ENCODE peak calls at places on chromosomes 12 and 14, in five cellular contexts. P is spleen, H is MCF 10A, M is IMR-90, C is fibroblast of mammary gland. E is an unnamed sample.

GRCh38 chr12:54385251-54385914 is 850 bp upstream of the ZNF385A start:
- DNase-seq in C (no peak), M (no peak), H (no peak), P (peak; percentile 75), E (no peak)

GRCh38 chr14:72562300-72562699 is 331.6 kb downstream of the DPF3 start:
- DNase-seq in P (no peak), C (no peak), H (no peak), M (no peak), E (no peak)

GRCh38 chr14:95322646-95323045 is 2.9 kb upstream of the CLMN start:
- DNase-seq in M (no peak), C (no peak), P (no peak), H (peak; percentile 88), E (no peak)

GRCh38 chr14:94867931-94868597 is 98.2 kb upstream of the GSC start:
- DNase-seq in P (no peak), M (no peak), C (peak; percentile 52), H (peak; percentile 5), E (peak; percentile 18)

GRCh38 chr14:69242311-69243224 is 17.4 kb upstream of the GALNT16 start:
- DNase-seq in P (no peak), M (peak; percentile 74), H (peak; percentile 62), C (peak; percentile 81), E (peak; percentile 64)

GRCh38 chr14:62497708-62498107 is 547.5 kb downstream of the KCNH5 start:
- DNase-seq in C (no peak), M (no peak), P (no peak), H (no peak), E (no peak)

GRCh38 chr12:13101854-13102375 is 1.6 kb downstream of the GSG1 start:
- DNase-seq in C (peak; percentile 63), M (peak; percentile 46), P (no peak), H (peak; percentile 79), E (no peak)

GRCh38 chr12:46371718-46372130 is 849 bp downstream of the SLC38A2 start:
- DNase-seq in C (no peak), M (peak; percentile 44), H (peak; percentile 68), P (peak; percentile 94), E (no peak)

GRCh38 chr12:3698218-3698974 is 54.5 kb downstream of the CRACR2A start:
- DNase-seq in H (peak; percentile 58), C (peak; percentile 97), P (no peak), M (peak; percentile 95), E (peak; percentile 73)

GRCh38 chr14:57487771-57488170 is 5.9 kb downstream of the CCDC198 start:
- DNase-seq in M (peak; percentile 2), H (no peak), P (no peak), C (peak; percentile 68), E (no peak)

DNA sequence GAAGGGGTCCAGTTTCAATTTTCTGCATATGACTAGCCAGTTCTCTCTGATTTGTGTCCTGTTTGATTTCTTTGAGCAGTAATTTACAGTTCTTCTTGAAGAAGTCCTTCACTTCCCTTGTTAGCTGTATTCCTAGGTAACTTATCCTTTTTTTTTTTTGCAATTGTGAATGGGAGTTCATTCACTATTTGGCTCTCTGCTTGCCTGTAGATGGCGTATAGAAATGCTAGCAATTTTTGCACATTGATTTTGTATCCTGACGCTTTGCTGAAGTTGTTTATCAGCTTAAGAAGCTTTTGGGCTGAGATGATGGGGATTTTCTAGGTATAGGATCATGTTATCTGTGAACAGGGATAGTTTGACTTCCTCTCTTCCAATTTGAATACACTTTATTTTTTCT is 77.6 kb upstream of the NID2 start:
- DNase-seq in C (peak; percentile 14), P (no peak), H (no peak), M (no peak), E (no peak)
- TF ChIP-seq CTCF in C (peak; percentile 39), P (no peak), H (no peak), M (peak; percentile 29), E (no peak)

DNA sequence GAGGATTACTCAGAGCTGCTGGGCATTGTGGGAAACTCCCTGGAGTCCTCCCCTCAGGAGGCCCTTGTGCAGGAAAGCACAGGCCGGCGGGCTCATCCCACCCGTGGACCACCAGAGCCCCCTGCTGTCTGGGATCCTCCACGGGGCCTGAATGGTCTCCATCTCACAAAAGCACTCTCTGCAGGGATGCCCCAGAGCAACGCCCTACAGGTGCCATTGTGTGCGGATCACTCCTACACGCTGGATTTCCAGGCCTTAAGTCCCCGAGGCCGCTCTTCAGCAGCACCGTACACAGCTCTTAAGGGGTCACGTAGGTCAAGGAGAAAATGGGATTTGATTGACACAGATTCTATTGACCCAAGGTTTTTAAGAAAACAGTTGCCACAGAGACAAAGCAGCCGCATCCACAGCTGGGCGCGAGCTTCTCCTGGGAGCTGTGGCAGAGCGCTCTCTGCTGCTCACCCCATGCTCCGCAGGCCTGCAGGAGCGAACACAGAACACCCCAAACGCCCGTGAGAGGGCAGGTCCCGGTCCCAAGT is 36.7 kb upstream of the RIMBP2 start:
- DNase-seq in H (no peak), P (no peak), C (no peak), M (no peak), E (no peak)
- TF ChIP-seq CTCF in H (no peak), P (no peak), C (no peak), M (no peak), E (no peak)

GRCh38 chr12:56684745-56685369 is 3.2 kb downstream of the PTGES3 start:
- DNase-seq in M (no peak), H (peak; percentile 24), C (no peak), P (peak; percentile 50), E (no peak)

GRCh38 chr12:56694161-56694560 is 6.1 kb upstream of the PTGES3 start:
- DNase-seq in H (no peak), M (no peak), P (no peak), C (no peak), E (no peak)

GRCh38 chr12:56687225-56688128 is 607 bp downstream of the PTGES3 start:
- DNase-seq in H (peak; percentile 53), P (peak; percentile 94), M (no peak), C (peak; percentile 24), E (no peak)

GRCh38 chr12:56688129-56688845 is at the start of gene PTGES3:
- DNase-seq in H (peak; percentile 99), C (peak; percentile 97), P (peak; percentile 98), M (peak; percentile 96), E (peak; percentile 95)

DNA sequence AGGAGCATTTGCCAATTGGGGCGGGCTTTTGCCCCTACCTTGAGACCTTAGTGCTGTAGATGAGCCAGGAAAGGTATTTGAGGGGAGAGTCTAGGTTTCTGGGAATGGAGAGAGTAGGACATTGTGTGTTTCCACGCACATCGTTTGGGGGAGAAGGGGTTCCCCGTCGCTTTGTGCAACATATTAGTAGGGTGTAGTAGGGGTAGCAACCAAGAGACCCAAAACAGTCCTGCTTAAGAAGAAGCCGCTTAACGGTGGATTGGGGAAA is 696 bp upstream of the PTGES3 start:
- DNase-seq in M (no peak), P (peak; percentile 86), C (no peak), H (no peak), E (no peak)
- TF ChIP-seq CTCF in M (no peak), P (no peak), C (no peak), H (no peak), E (no peak)

DNA sequence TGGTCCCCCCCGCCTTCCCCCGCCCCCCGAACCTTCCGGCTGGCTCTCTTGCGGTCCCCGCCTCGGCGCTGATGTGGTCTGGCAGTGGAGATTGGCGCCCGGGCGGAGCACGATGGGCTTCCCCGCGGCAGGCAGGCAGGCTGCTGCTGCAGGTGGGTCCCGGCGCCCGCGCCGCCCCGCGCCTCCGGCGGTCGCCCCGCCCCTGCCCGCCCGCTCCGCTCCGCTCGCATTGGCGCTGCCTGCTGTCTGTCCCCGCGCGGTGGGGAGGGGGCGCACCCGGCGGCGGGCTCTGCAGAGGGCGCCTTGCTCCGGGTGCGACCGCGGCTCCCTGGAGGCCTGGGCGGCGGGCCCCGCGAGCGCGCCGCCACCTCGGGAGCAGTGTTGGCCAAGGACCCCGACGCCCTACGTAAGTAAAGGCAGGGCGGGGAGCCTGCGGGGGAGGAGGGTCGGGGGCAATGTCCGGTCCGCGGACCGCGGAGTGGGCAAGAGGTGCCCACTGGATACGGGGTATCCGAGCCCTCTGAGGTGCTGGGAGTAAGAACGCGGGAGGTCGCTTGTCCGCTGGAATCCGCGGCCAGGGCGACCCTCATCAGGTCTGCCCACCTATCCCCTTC is at the start of gene AKAP5:
- DNase-seq in H (peak; percentile 16), M (peak; percentile 11), P (peak; percentile 88), C (no peak), E (no peak)
- TF ChIP-seq CTCF in H (no peak), M (no peak), P (no peak), C (no peak), E (no peak)

DNA sequence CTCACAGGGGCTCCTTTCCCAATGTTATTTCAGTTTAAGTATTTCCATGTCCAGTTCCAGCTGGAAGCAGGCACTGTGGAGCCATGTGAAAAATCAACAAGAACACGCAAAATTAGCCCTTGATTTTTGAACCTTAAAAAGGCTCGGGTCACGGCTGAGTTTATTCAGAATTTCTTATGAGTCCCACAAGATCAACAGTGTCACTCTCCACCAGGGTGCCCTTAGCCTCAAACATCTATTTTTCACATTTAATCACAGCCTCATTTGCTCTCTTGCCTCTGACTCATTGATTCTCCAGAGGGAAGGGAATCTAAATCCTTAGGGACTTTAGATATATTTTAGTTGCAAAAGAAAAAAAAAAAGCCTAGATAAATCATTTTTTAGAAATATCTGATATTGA is 157.7 kb upstream of the AVPR1A start:
- DNase-seq in C (peak; percentile 50), P (no peak), H (no peak), M (no peak), E (no peak)
- TF ChIP-seq CTCF in C (no peak), P (no peak), H (no peak), M (no peak), E (no peak)

DNA sequence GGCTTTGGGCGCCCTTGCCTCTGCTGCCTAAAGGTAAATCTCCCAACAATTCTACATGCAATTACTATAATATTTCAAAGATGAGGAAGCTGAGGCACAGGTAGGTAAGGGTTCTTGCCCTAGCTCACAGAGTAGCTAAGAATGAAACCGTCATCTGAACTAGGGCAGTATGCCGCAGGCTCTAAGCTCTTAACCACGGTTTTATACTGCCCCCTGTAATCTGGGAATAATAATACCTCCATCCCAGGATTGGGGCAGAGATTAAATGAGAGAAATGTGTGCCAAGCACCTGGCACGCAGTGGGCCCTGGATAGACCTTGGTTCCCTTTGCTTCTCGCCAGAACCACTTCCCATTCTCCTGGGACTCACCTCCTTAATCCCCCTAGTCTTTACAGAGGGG is 1.5 kb upstream of the HRK start:
- DNase-seq in M (peak; percentile 61), P (peak; percentile 44), H (peak; percentile 66), C (peak; percentile 52), E (peak; percentile 8)
- TF ChIP-seq CTCF in M (peak; percentile 60), P (no peak), H (no peak), C (peak; percentile 32), E (no peak)

DNA sequence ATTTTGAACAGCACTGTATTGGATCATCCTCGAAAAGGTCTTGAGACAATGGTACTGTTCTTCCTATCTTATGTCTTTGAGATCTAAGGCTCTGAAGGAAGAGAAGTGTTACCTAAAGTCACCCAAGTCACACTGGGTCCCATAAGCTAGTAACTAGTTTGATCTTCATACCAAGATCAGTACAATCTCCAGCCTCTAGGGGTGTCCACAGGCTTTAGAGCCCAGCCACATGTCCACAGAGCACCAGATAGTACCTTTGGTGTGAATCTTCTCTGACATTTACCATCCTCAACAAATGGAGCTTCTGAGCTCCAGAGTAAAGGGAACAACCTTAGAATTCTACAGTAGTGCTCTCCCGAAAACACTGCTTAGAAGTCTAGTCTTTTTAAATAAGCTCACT is 78.7 kb downstream of the KSR2 start:
- DNase-seq in M (no peak), P (no peak), H (peak; percentile 2), C (no peak), E (no peak)
- TF ChIP-seq CTCF in M (no peak), P (no peak), H (no peak), C (peak; percentile 18), E (no peak)

GRCh38 chr12:95982602-95983001 is 13.5 kb downstream of the HAL start:
- DNase-seq in M (no peak), C (no peak), P (no peak), H (no peak), E (no peak)
- TF ChIP-seq CTCF in M (no peak), C (no peak), P (no peak), H (no peak), E (no peak)